ENCODE peak calls at places on chromosomes 7 and 10, in nine cellular contexts. V is posterior vena cava; A is stimulated activated CD4-positive, alpha-beta T cell treated with anti-CD3 and anti-CD28 coated beads, Interleukin-4, amount 100 ng/mL, for 4 hours; E is fibroblast of lung; L is SK-N-DZ; M is NCI-H1092 treated with DMSO at 0.1 percent for 48 hours; O is Caki2; G is cerebellar cortex; N is T1000. W is an unnamed sample.

GRCh38 chr10:108132303-108132702 is 967.8 kb upstream of the SORCS1 start:
- DNase-seq in M (no peak), V (no peak), E (no peak), O (no peak), N (no peak), A (no peak), L (no peak), G (no peak), W (no peak)

GRCh38 chr10:6385683-6386082 is 183.0 kb downstream of the PFKFB3 start:
- DNase-seq in E (peak), L (no peak), V (no peak), O (no peak), N (no peak), G (no peak), A (no peak), M (no peak), W (no peak)

GRCh38 chr10:12177642-12178041 is 18.0 kb downstream of the NUDT5 start:
- DNase-seq in M (no peak), A (no peak), V (no peak), G (no peak), L (no peak), E (peak), N (peak), O (no peak), W (no peak)

GRCh38 chr7:115356139-115356746 is 434.3 kb downstream of the MDFIC start:
- DNase-seq in N (no peak), L (no peak), M (peak), E (peak), V (no peak), O (no peak), G (no peak), A (no peak), W (no peak)

GRCh38 chr7:74656911-74657691 is 417 bp upstream of the GTF2I start:
- DNase-seq in L (peak), M (peak), V (peak), A (peak), E (peak), G (peak), N (peak), O (peak), W (peak)

GRCh38 chr10:91702586-91703088 is 69.8 kb upstream of the PPP1R3C start:
- DNase-seq in L (no peak), V (no peak), E (no peak), A (no peak), M (no peak), G (no peak), O (peak), N (no peak), W (no peak)

GRCh38 chr7:130409067-130409721 is 28.9 kb downstream of the CPA1 start:
- DNase-seq in M (peak), A (no peak), G (peak), N (no peak), E (no peak), V (no peak), L (no peak), O (no peak), W (no peak)

GRCh38 chr10:8282340-8282739 is 227.9 kb downstream of the GATA3 start:
- DNase-seq in E (no peak), L (no peak), G (no peak), N (no peak), M (no peak), A (no peak), O (no peak), V (no peak), W (no peak)

GRCh38 chr7:71077743-71078476 is 54.0 kb upstream of the GALNT17 start:
- DNase-seq in A (no peak), G (no peak), N (no peak), V (no peak), L (no peak), E (no peak), O (no peak), M (no peak), W (no peak)

W was measured in keratinocyte.